ENCODE peak calls at places on chromosomes 4 and X, in seven cellular contexts. R is IMR-90, Z is KBM-7, A is glomerular endothelial cell, X is lower lobe of right lung, I is GM04503, U is NB4. J is an unnamed sample.

GRCh38 chr4:74503580-74503979 is 58.6 kb downstream of the AREG start:
- DNase-seq in R (peak), Z (no peak), A (peak), X (no peak), I (no peak), U (peak), J (peak)

GRCh38 chr4:71293705-71294104 is 45.1 kb upstream of the SLC4A4 start:
- DNase-seq in R (peak), Z (no peak), A (no peak), X (no peak), I (no peak), U (no peak), J (peak)

GRCh38 chr4:41517747-41518146 is 20.2 kb upstream of the LIMCH1 start:
- DNase-seq in R (no peak), Z (no peak), A (no peak), X (no peak), I (no peak), U (no peak), J (no peak)

GRCh38 chrX:74178536-74178935 is 125.4 kb upstream of the ZCCHC13 start:
- DNase-seq in R (no peak), Z (no peak), A (no peak), X (no peak), I (no peak), U (no peak), J (no peak)

GRCh38 chrX:154719132-154719675 is 31.7 kb downstream of the GAB3 start:
- DNase-seq in R (peak), Z (peak), A (no peak), X (no peak), I (no peak), U (peak), J (peak)

GRCh38 chrX:149628280-149628679 is 3.3 kb downstream of the TMEM185A start:
- DNase-seq in R (no peak), Z (no peak), A (no peak), X (no peak), I (no peak), U (no peak), J (no peak)

GRCh38 chr4:93810340-93810992 is 18.1 kb upstream of the ATOH1 start:
- DNase-seq in R (no peak), Z (no peak), A (no peak), X (peak), I (no peak), U (no peak), J (no peak)

GRCh38 chr4:14977836-14978235 is 24.4 kb upstream of the CPEB2 start:
- DNase-seq in R (no peak), Z (no peak), A (no peak), X (no peak), I (no peak), U (no peak), J (peak)

GRCh38 chrX:16822723-16823122 is 36.5 kb downstream of the TXLNG start:
- DNase-seq in R (peak), Z (no peak), A (peak), X (no peak), I (peak), U (no peak), J (no peak)

GRCh38 chr4:74364649-74365491 is at the start of gene EREG:
- DNase-seq in R (peak), Z (no peak), A (no peak), X (peak), I (no peak), U (no peak), J (peak)

GRCh38 chr4:9927317-9928007 is 93.8 kb downstream of the SLC2A9 start:
- DNase-seq in R (no peak), Z (no peak), A (no peak), X (no peak), I (no peak), U (no peak), J (no peak)

GRCh38 chrX:20451936-20452335 is 185.2 kb upstream of the RPS6KA3 start:
- DNase-seq in R (no peak), Z (no peak), A (no peak), X (no peak), I (no peak), U (no peak), J (no peak)

GRCh38 chrX:7889680-7890079 is 37.5 kb downstream of the PNPLA4 start:
- DNase-seq in R (peak), Z (no peak), A (no peak), X (no peak), I (no peak), U (no peak), J (peak)

GRCh38 chr4:14700544-14700943 is 301.7 kb upstream of the CPEB2 start:
- DNase-seq in R (no peak), Z (no peak), A (no peak), X (no peak), I (no peak), U (no peak), J (no peak)

GRCh38 chr4:76881375-76881774 is 16.6 kb downstream of the SOWAHB start:
- DNase-seq in R (no peak), Z (no peak), A (no peak), X (no peak), I (no peak), U (no peak), J (no peak)

GRCh38 chr4:73446336-73446938 is 10.4 kb downstream of the AFP start:
- DNase-seq in R (peak), Z (peak), A (peak), X (no peak), I (no peak), U (peak), J (peak)

GRCh38 chrX:154310991-154311541 is 15.5 kb downstream of the TKTL1 start:
- DNase-seq in R (peak), Z (no peak), A (no peak), X (no peak), I (no peak), U (no peak), J (peak)

GRCh38 chr4:81504685-81505598 is 33.2 kb upstream of the RASGEF1B start:
- DNase-seq in R (no peak), Z (peak), A (no peak), X (peak), I (no peak), U (no peak), J (peak)

GRCh38 chr4:76856183-76856969 is 41.6 kb downstream of the SOWAHB start:
- DNase-seq in R (peak), Z (no peak), A (no peak), X (no peak), I (peak), U (no peak), J (peak)

GRCh38 chr4:184250795-184251679 is 33.4 kb upstream of the ENPP6 start:
- DNase-seq in R (peak), Z (peak), A (no peak), X (no peak), I (no peak), U (peak), J (peak)